ENCODE peak calls at places on chromosomes 7 and 10, in ten cellular contexts. One of them, this sample, is unnamed.

GRCh38 chr7:148912758-148913541 is 28.9 kb upstream of the EZH2 start:
- DNase-seq in GOT3: no peak
- DNase-seq in LNCaP clone FGC: no peak
- DNase-seq in activated T-helper 1 cell treated with anti-CD3 and anti-CD28 coated beads, Interleukin-12 subunit alpha, Interleukin-12 subunit beta, Interleukin-2, Interleukin-4 antibody, amounts not matched to agents 30 ng/mL and 10 ng/mL and 1 ng/mL, durations not matched to agents 14 hours and 24 hours and 36 hours: peak; percentile 39
- DNase-seq in mucosa of gallbladder: no peak
- DNase-seq in NCI-H2029: no peak
- DNase-seq in KG1: no peak
- DNase-seq in NCI-H1694 treated with DMSO at 0.1 percent for 48 hours: no peak
- DNase-seq in SW 1271: no peak
- DNase-seq in AG09319: no peak
- DNase-seq in this sample: peak; percentile 53

GRCh38 chr7:90690159-90690858 is 94.2 kb downstream of the CDK14 start:
- DNase-seq in KG1: no peak
- DNase-seq in LNCaP clone FGC: no peak
- DNase-seq in NCI-H1694 treated with DMSO at 0.1 percent for 48 hours: no peak
- DNase-seq in SW 1271: no peak
- DNase-seq in AG09319: no peak
- DNase-seq in activated T-helper 1 cell treated with anti-CD3 and anti-CD28 coated beads, Interleukin-12 subunit alpha, Interleukin-12 subunit beta, Interleukin-2, Interleukin-4 antibody, amounts not matched to agents 30 ng/mL and 10 ng/mL and 1 ng/mL, durations not matched to agents 14 hours and 24 hours and 36 hours: no peak
- DNase-seq in GOT3: no peak
- DNase-seq in mucosa of gallbladder: no peak
- DNase-seq in NCI-H2029: no peak
- DNase-seq in this sample: no peak

GRCh38 chr10:129455625-129456024 is 11.4 kb upstream of the MGMT start:
- DNase-seq in NCI-H1694 treated with DMSO at 0.1 percent for 48 hours: no peak
- DNase-seq in NCI-H2029: no peak
- DNase-seq in activated T-helper 1 cell treated with anti-CD3 and anti-CD28 coated beads, Interleukin-12 subunit alpha, Interleukin-12 subunit beta, Interleukin-2, Interleukin-4 antibody, amounts not matched to agents 30 ng/mL and 10 ng/mL and 1 ng/mL, durations not matched to agents 14 hours and 24 hours and 36 hours: no peak
- DNase-seq in GOT3: no peak
- DNase-seq in KG1: no peak
- DNase-seq in AG09319: no peak
- DNase-seq in mucosa of gallbladder: no peak
- DNase-seq in SW 1271: no peak
- DNase-seq in LNCaP clone FGC: no peak
- DNase-seq in this sample: no peak

GRCh38 chr7:114941692-114942091 is 19.8 kb downstream of the MDFIC start:
- DNase-seq in mucosa of gallbladder: no peak
- DNase-seq in activated T-helper 1 cell treated with anti-CD3 and anti-CD28 coated beads, Interleukin-12 subunit alpha, Interleukin-12 subunit beta, Interleukin-2, Interleukin-4 antibody, amounts not matched to agents 30 ng/mL and 10 ng/mL and 1 ng/mL, durations not matched to agents 14 hours and 24 hours and 36 hours: no peak
- DNase-seq in AG09319: no peak
- DNase-seq in LNCaP clone FGC: no peak
- DNase-seq in KG1: no peak
- DNase-seq in NCI-H1694 treated with DMSO at 0.1 percent for 48 hours: no peak
- DNase-seq in SW 1271: no peak
- DNase-seq in NCI-H2029: no peak
- DNase-seq in GOT3: no peak
- DNase-seq in this sample: no peak

GRCh38 chr7:135467207-135467711 is 42.6 kb downstream of the CNOT4 start:
- DNase-seq in GOT3: no peak
- DNase-seq in NCI-H2029: no peak
- DNase-seq in mucosa of gallbladder: no peak
- DNase-seq in SW 1271: no peak
- DNase-seq in LNCaP clone FGC: no peak
- DNase-seq in NCI-H1694 treated with DMSO at 0.1 percent for 48 hours: no peak
- DNase-seq in activated T-helper 1 cell treated with anti-CD3 and anti-CD28 coated beads, Interleukin-12 subunit alpha, Interleukin-12 subunit beta, Interleukin-2, Interleukin-4 antibody, amounts not matched to agents 30 ng/mL and 10 ng/mL and 1 ng/mL, durations not matched to agents 14 hours and 24 hours and 36 hours: no peak
- DNase-seq in AG09319: no peak
- DNase-seq in KG1: no peak
- DNase-seq in this sample: no peak

GRCh38 chr10:116056445-116057293 is 216.3 kb downstream of the GFRA1 start:
- DNase-seq in mucosa of gallbladder: no peak
- DNase-seq in NCI-H2029: no peak
- DNase-seq in SW 1271: no peak
- DNase-seq in LNCaP clone FGC: no peak
- DNase-seq in KG1: no peak
- DNase-seq in NCI-H1694 treated with DMSO at 0.1 percent for 48 hours: no peak
- DNase-seq in GOT3: no peak
- DNase-seq in AG09319: no peak
- DNase-seq in activated T-helper 1 cell treated with anti-CD3 and anti-CD28 coated beads, Interleukin-12 subunit alpha, Interleukin-12 subunit beta, Interleukin-2, Interleukin-4 antibody, amounts not matched to agents 30 ng/mL and 10 ng/mL and 1 ng/mL, durations not matched to agents 14 hours and 24 hours and 36 hours: no peak
- DNase-seq in this sample: no peak

GRCh38 chr7:70356975-70357374 is 758.7 kb downstream of the AUTS2 start:
- DNase-seq in activated T-helper 1 cell treated with anti-CD3 and anti-CD28 coated beads, Interleukin-12 subunit alpha, Interleukin-12 subunit beta, Interleukin-2, Interleukin-4 antibody, amounts not matched to agents 30 ng/mL and 10 ng/mL and 1 ng/mL, durations not matched to agents 14 hours and 24 hours and 36 hours: no peak
- DNase-seq in GOT3: no peak
- DNase-seq in AG09319: no peak
- DNase-seq in SW 1271: no peak
- DNase-seq in NCI-H2029: no peak
- DNase-seq in NCI-H1694 treated with DMSO at 0.1 percent for 48 hours: no peak
- DNase-seq in KG1: no peak
- DNase-seq in LNCaP clone FGC: no peak
- DNase-seq in mucosa of gallbladder: no peak
- DNase-seq in this sample: no peak

GRCh38 chr10:60649485-60650271 is 128.6 kb upstream of the CDK1 start:
- DNase-seq in GOT3: no peak
- DNase-seq in NCI-H2029: no peak
- DNase-seq in NCI-H1694 treated with DMSO at 0.1 percent for 48 hours: no peak
- DNase-seq in SW 1271: no peak
- DNase-seq in KG1: no peak
- DNase-seq in mucosa of gallbladder: peak; percentile 47
- DNase-seq in activated T-helper 1 cell treated with anti-CD3 and anti-CD28 coated beads, Interleukin-12 subunit alpha, Interleukin-12 subunit beta, Interleukin-2, Interleukin-4 antibody, amounts not matched to agents 30 ng/mL and 10 ng/mL and 1 ng/mL, durations not matched to agents 14 hours and 24 hours and 36 hours: no peak
- DNase-seq in AG09319: no peak
- DNase-seq in LNCaP clone FGC: peak; percentile 78
- DNase-seq in this sample: no peak

GRCh38 chr10:120034236-120034635 is 141.7 kb downstream of the SEC23IP start:
- DNase-seq in NCI-H2029: no peak
- DNase-seq in mucosa of gallbladder: no peak
- DNase-seq in AG09319: no peak
- DNase-seq in NCI-H1694 treated with DMSO at 0.1 percent for 48 hours: no peak
- DNase-seq in activated T-helper 1 cell treated with anti-CD3 and anti-CD28 coated beads, Interleukin-12 subunit alpha, Interleukin-12 subunit beta, Interleukin-2, Interleukin-4 antibody, amounts not matched to agents 30 ng/mL and 10 ng/mL and 1 ng/mL, durations not matched to agents 14 hours and 24 hours and 36 hours: no peak
- DNase-seq in GOT3: no peak
- DNase-seq in LNCaP clone FGC: no peak
- DNase-seq in KG1: no peak
- DNase-seq in SW 1271: no peak
- DNase-seq in this sample: no peak

GRCh38 chr10:93756128-93756517 is 1.6 kb upstream of the LGI1 start:
- DNase-seq in KG1: no peak
- DNase-seq in LNCaP clone FGC: no peak
- DNase-seq in AG09319: no peak
- DNase-seq in activated T-helper 1 cell treated with anti-CD3 and anti-CD28 coated beads, Interleukin-12 subunit alpha, Interleukin-12 subunit beta, Interleukin-2, Interleukin-4 antibody, amounts not matched to agents 30 ng/mL and 10 ng/mL and 1 ng/mL, durations not matched to agents 14 hours and 24 hours and 36 hours: no peak
- DNase-seq in NCI-H2029: no peak
- DNase-seq in GOT3: no peak
- DNase-seq in NCI-H1694 treated with DMSO at 0.1 percent for 48 hours: no peak
- DNase-seq in mucosa of gallbladder: no peak
- DNase-seq in SW 1271: no peak
- DNase-seq in this sample: no peak

GRCh38 chr10:103727546-103727963 is 127.8 kb downstream of the SH3PXD2A start:
- DNase-seq in activated T-helper 1 cell treated with anti-CD3 and anti-CD28 coated beads, Interleukin-12 subunit alpha, Interleukin-12 subunit beta, Interleukin-2, Interleukin-4 antibody, amounts not matched to agents 30 ng/mL and 10 ng/mL and 1 ng/mL, durations not matched to agents 14 hours and 24 hours and 36 hours: no peak
- DNase-seq in LNCaP clone FGC: no peak
- DNase-seq in SW 1271: no peak
- DNase-seq in AG09319: no peak
- DNase-seq in KG1: no peak
- DNase-seq in GOT3: no peak
- DNase-seq in NCI-H2029: no peak
- DNase-seq in mucosa of gallbladder: no peak
- DNase-seq in NCI-H1694 treated with DMSO at 0.1 percent for 48 hours: no peak
- DNase-seq in this sample: no peak

GRCh38 chr10:27504897-27505457 is 873 bp downstream of the RAB18 start:
- DNase-seq in AG09319: no peak
- DNase-seq in SW 1271: no peak
- DNase-seq in activated T-helper 1 cell treated with anti-CD3 and anti-CD28 coated beads, Interleukin-12 subunit alpha, Interleukin-12 subunit beta, Interleukin-2, Interleukin-4 antibody, amounts not matched to agents 30 ng/mL and 10 ng/mL and 1 ng/mL, durations not matched to agents 14 hours and 24 hours and 36 hours: no peak
- DNase-seq in GOT3: no peak
- DNase-seq in NCI-H2029: no peak
- DNase-seq in NCI-H1694 treated with DMSO at 0.1 percent for 48 hours: no peak
- DNase-seq in KG1: no peak
- DNase-seq in LNCaP clone FGC: no peak
- DNase-seq in mucosa of gallbladder: no peak
- DNase-seq in this sample: no peak

GRCh38 chr10:96565774-96566173 is 21.0 kb downstream of the TM9SF3 start:
- DNase-seq in NCI-H2029: no peak
- DNase-seq in activated T-helper 1 cell treated with anti-CD3 and anti-CD28 coated beads, Interleukin-12 subunit alpha, Interleukin-12 subunit beta, Interleukin-2, Interleukin-4 antibody, amounts not matched to agents 30 ng/mL and 10 ng/mL and 1 ng/mL, durations not matched to agents 14 hours and 24 hours and 36 hours: no peak
- DNase-seq in AG09319: no peak
- DNase-seq in mucosa of gallbladder: no peak
- DNase-seq in LNCaP clone FGC: no peak
- DNase-seq in SW 1271: no peak
- DNase-seq in KG1: no peak
- DNase-seq in GOT3: no peak
- DNase-seq in NCI-H1694 treated with DMSO at 0.1 percent for 48 hours: no peak
- DNase-seq in this sample: no peak

GRCh38 chr10:132845041-132845551 is 59.1 kb upstream of the NKX6-2 start:
- DNase-seq in NCI-H2029: no peak
- DNase-seq in AG09319: no peak
- DNase-seq in GOT3: no peak
- DNase-seq in activated T-helper 1 cell treated with anti-CD3 and anti-CD28 coated beads, Interleukin-12 subunit alpha, Interleukin-12 subunit beta, Interleukin-2, Interleukin-4 antibody, amounts not matched to agents 30 ng/mL and 10 ng/mL and 1 ng/mL, durations not matched to agents 14 hours and 24 hours and 36 hours: no peak
- DNase-seq in mucosa of gallbladder: no peak
- DNase-seq in LNCaP clone FGC: no peak
- DNase-seq in NCI-H1694 treated with DMSO at 0.1 percent for 48 hours: no peak
- DNase-seq in SW 1271: no peak
- DNase-seq in KG1: no peak
- DNase-seq in this sample: no peak

GRCh38 chr7:89054364-89054763 is 258.8 kb upstream of the TEX47 start:
- DNase-seq in NCI-H2029: no peak
- DNase-seq in mucosa of gallbladder: no peak
- DNase-seq in GOT3: no peak
- DNase-seq in SW 1271: no peak
- DNase-seq in LNCaP clone FGC: no peak
- DNase-seq in activated T-helper 1 cell treated with anti-CD3 and anti-CD28 coated beads, Interleukin-12 subunit alpha, Interleukin-12 subunit beta, Interleukin-2, Interleukin-4 antibody, amounts not matched to agents 30 ng/mL and 10 ng/mL and 1 ng/mL, durations not matched to agents 14 hours and 24 hours and 36 hours: no peak
- DNase-seq in AG09319: no peak
- DNase-seq in NCI-H1694 treated with DMSO at 0.1 percent for 48 hours: no peak
- DNase-seq in KG1: no peak
- DNase-seq in this sample: no peak

GRCh38 chr7:27247452-27248426 is 5.1 kb downstream of the EVX1 start:
- DNase-seq in SW 1271: no peak
- DNase-seq in NCI-H2029: no peak
- DNase-seq in mucosa of gallbladder: no peak
- DNase-seq in LNCaP clone FGC: no peak
- DNase-seq in KG1: no peak
- DNase-seq in NCI-H1694 treated with DMSO at 0.1 percent for 48 hours: no peak
- DNase-seq in activated T-helper 1 cell treated with anti-CD3 and anti-CD28 coated beads, Interleukin-12 subunit alpha, Interleukin-12 subunit beta, Interleukin-2, Interleukin-4 antibody, amounts not matched to agents 30 ng/mL and 10 ng/mL and 1 ng/mL, durations not matched to agents 14 hours and 24 hours and 36 hours: no peak
- DNase-seq in GOT3: no peak
- DNase-seq in AG09319: no peak
- DNase-seq in this sample: no peak

GRCh38 chr10:83606275-83606674 is 533.0 kb upstream of the GHITM start:
- DNase-seq in NCI-H1694 treated with DMSO at 0.1 percent for 48 hours: no peak
- DNase-seq in GOT3: no peak
- DNase-seq in NCI-H2029: peak; percentile 2
- DNase-seq in mucosa of gallbladder: no peak
- DNase-seq in activated T-helper 1 cell treated with anti-CD3 and anti-CD28 coated beads, Interleukin-12 subunit alpha, Interleukin-12 subunit beta, Interleukin-2, Interleukin-4 antibody, amounts not matched to agents 30 ng/mL and 10 ng/mL and 1 ng/mL, durations not matched to agents 14 hours and 24 hours and 36 hours: no peak
- DNase-seq in AG09319: no peak
- DNase-seq in LNCaP clone FGC: peak; percentile 49
- DNase-seq in KG1: no peak
- DNase-seq in SW 1271: no peak
- DNase-seq in this sample: no peak

This sample was measured in stimulated activated naive B cell treated with anti-CD40 and anti-IgM and Interleukin-4, amounts not matched to agents 10 μg/mL and 1 μg/mL and 100 μg/mL, for 72 hours.